ENCODE peak calls at places on chromosomes 7 and 10, in five cellular contexts. One of them, this sample, is unnamed.

GRCh38 chr10:59456199-59456598 is 93.8 kb upstream of the FAM13C start:
- DNase-seq in neural crest cell: no peak
- DNase-seq in endothelial cell: no peak
- DNase-seq in activated T-cell treated with anti-CD3 and anti-CD28 coated beads, Interleukin-2, amount 50 U/mL, for 48 hours: no peak
- DNase-seq in GM06990: no peak
- DNase-seq in this sample: no peak

GRCh38 chr10:26725837-26726727 is 28.6 kb downstream of the PDSS1 start:
- DNase-seq in neural crest cell: peak; percentile 21
- DNase-seq in endothelial cell: peak; percentile 42
- DNase-seq in GM06990: no peak
- DNase-seq in activated T-cell treated with anti-CD3 and anti-CD28 coated beads, Interleukin-2, amount 50 U/mL, for 48 hours: peak; percentile 52
- DNase-seq in this sample: peak; percentile 40

GRCh38 chr7:1946025-1946424 is 275.9 kb downstream of the ELFN1 start:
- DNase-seq in activated T-cell treated with anti-CD3 and anti-CD28 coated beads, Interleukin-2, amount 50 U/mL, for 48 hours: no peak
- DNase-seq in GM06990: no peak
- DNase-seq in endothelial cell: no peak
- DNase-seq in neural crest cell: no peak
- DNase-seq in this sample: peak; percentile 12

GRCh38 chr10:118725784-118726507 is 28.8 kb downstream of the CACUL1 start:
- DNase-seq in neural crest cell: no peak
- DNase-seq in activated T-cell treated with anti-CD3 and anti-CD28 coated beads, Interleukin-2, amount 50 U/mL, for 48 hours: no peak
- DNase-seq in GM06990: no peak
- DNase-seq in endothelial cell: no peak
- DNase-seq in this sample: no peak

GRCh38 chr7:41107330-41107937 is 595.5 kb downstream of the INHBA start:
- DNase-seq in activated T-cell treated with anti-CD3 and anti-CD28 coated beads, Interleukin-2, amount 50 U/mL, for 48 hours: no peak
- DNase-seq in endothelial cell: no peak
- DNase-seq in neural crest cell: no peak
- DNase-seq in GM06990: peak; percentile 4
- DNase-seq in this sample: no peak

GRCh38 chr10:100562806-100563293 is 27.1 kb downstream of the HIF1AN start:
- DNase-seq in activated T-cell treated with anti-CD3 and anti-CD28 coated beads, Interleukin-2, amount 50 U/mL, for 48 hours: peak; percentile 27
- DNase-seq in GM06990: peak; percentile 9
- DNase-seq in neural crest cell: peak; percentile 14
- DNase-seq in endothelial cell: peak; percentile 67
- DNase-seq in this sample: peak; percentile 57

GRCh38 chr7:17369686-17370426 is 71.4 kb downstream of the AHR start:
- DNase-seq in activated T-cell treated with anti-CD3 and anti-CD28 coated beads, Interleukin-2, amount 50 U/mL, for 48 hours: no peak
- DNase-seq in neural crest cell: no peak
- DNase-seq in endothelial cell: no peak
- DNase-seq in GM06990: no peak
- DNase-seq in this sample: no peak

GRCh38 chr7:51693258-51693657 is 376.6 kb upstream of the COBL start:
- DNase-seq in endothelial cell: no peak
- DNase-seq in activated T-cell treated with anti-CD3 and anti-CD28 coated beads, Interleukin-2, amount 50 U/mL, for 48 hours: no peak
- DNase-seq in neural crest cell: no peak
- DNase-seq in GM06990: no peak
- DNase-seq in this sample: no peak

GRCh38 chr10:62050627-62050924 is 149.1 kb downstream of the ARID5B start:
- DNase-seq in GM06990: no peak
- DNase-seq in activated T-cell treated with anti-CD3 and anti-CD28 coated beads, Interleukin-2, amount 50 U/mL, for 48 hours: no peak
- DNase-seq in neural crest cell: no peak
- DNase-seq in endothelial cell: no peak
- DNase-seq in this sample: no peak

GRCh38 chr10:60903096-60903495 is 40.9 kb downstream of the RHOBTB1 start:
- DNase-seq in GM06990: no peak
- DNase-seq in activated T-cell treated with anti-CD3 and anti-CD28 coated beads, Interleukin-2, amount 50 U/mL, for 48 hours: no peak
- DNase-seq in endothelial cell: no peak
- DNase-seq in neural crest cell: no peak
- DNase-seq in this sample: no peak

GRCh38 chr7:151452141-151452571 is 12.2 kb upstream of the CRYGN start:
- DNase-seq in activated T-cell treated with anti-CD3 and anti-CD28 coated beads, Interleukin-2, amount 50 U/mL, for 48 hours: no peak
- DNase-seq in endothelial cell: no peak
- DNase-seq in GM06990: no peak
- DNase-seq in neural crest cell: no peak
- DNase-seq in this sample: no peak

GRCh38 chr7:18936265-18936664 is 181.2 kb downstream of the TWIST1 start:
- DNase-seq in neural crest cell: no peak
- DNase-seq in endothelial cell: no peak
- DNase-seq in activated T-cell treated with anti-CD3 and anti-CD28 coated beads, Interleukin-2, amount 50 U/mL, for 48 hours: no peak
- DNase-seq in GM06990: no peak
- DNase-seq in this sample: no peak

GRCh38 chr7:39338716-39339115 is 227.5 kb upstream of the YAE1 start:
- DNase-seq in GM06990: no peak
- DNase-seq in activated T-cell treated with anti-CD3 and anti-CD28 coated beads, Interleukin-2, amount 50 U/mL, for 48 hours: no peak
- DNase-seq in endothelial cell: no peak
- DNase-seq in neural crest cell: no peak
- DNase-seq in this sample: no peak

This sample was measured in glutamatergic neuron.